ENCODE peak calls at places on chromosome 1, in ten cellular contexts. One of them, this sample, is unnamed.

GRCh38 chr1:32063261-32063681 is 9.5 kb upstream of the TMEM39B start:
- DNase-seq in NCI-H1436: peak
- DNase-seq in NCI-H1105: no peak
- DNase-seq in Ammon's horn: peak
- DNase-seq in NCI-H1694 treated with DMSO at 0.1 percent for 48 hours: peak
- DNase-seq in body of pancreas: no peak
- DNase-seq in C1 segment of cervical spinal cord: no peak
- DNase-seq in H4: peak
- DNase-seq in stimulated activated CD8-positive, alpha-beta memory T cell treated with anti-CD3 and anti-CD28 coated beads, Interleukin-12 subunit alpha, Interleukin-12 subunit beta, amount 100 ng/mL, for 1 hour: no peak
- DNase-seq in T follicular helper cell: no peak
- DNase-seq in this sample: peak

GRCh38 chr1:154972517-154973343 is 1.8 kb upstream of the CKS1B start:
- DNase-seq in NCI-H1436: no peak
- DNase-seq in NCI-H1105: no peak
- DNase-seq in Ammon's horn: peak
- DNase-seq in NCI-H1694 treated with DMSO at 0.1 percent for 48 hours: no peak
- DNase-seq in body of pancreas: peak
- DNase-seq in C1 segment of cervical spinal cord: peak
- DNase-seq in H4: peak
- DNase-seq in stimulated activated CD8-positive, alpha-beta memory T cell treated with anti-CD3 and anti-CD28 coated beads, Interleukin-12 subunit alpha, Interleukin-12 subunit beta, amount 100 ng/mL, for 1 hour: no peak
- DNase-seq in T follicular helper cell: no peak
- DNase-seq in this sample: peak

GRCh38 chr1:42333662-42334239 is 1.3 kb downstream of the FOXJ3 start:
- DNase-seq in NCI-H1436: no peak
- DNase-seq in NCI-H1105: no peak
- DNase-seq in Ammon's horn: no peak
- DNase-seq in NCI-H1694 treated with DMSO at 0.1 percent for 48 hours: no peak
- DNase-seq in body of pancreas: no peak
- DNase-seq in C1 segment of cervical spinal cord: no peak
- DNase-seq in H4: no peak
- DNase-seq in stimulated activated CD8-positive, alpha-beta memory T cell treated with anti-CD3 and anti-CD28 coated beads, Interleukin-12 subunit alpha, Interleukin-12 subunit beta, amount 100 ng/mL, for 1 hour: no peak
- DNase-seq in T follicular helper cell: no peak
- DNase-seq in this sample: no peak

GRCh38 chr1:52569333-52570265 is 16.7 kb upstream of the TUT4 start:
- DNase-seq in NCI-H1436: no peak
- DNase-seq in NCI-H1105: no peak
- DNase-seq in Ammon's horn: no peak
- DNase-seq in NCI-H1694 treated with DMSO at 0.1 percent for 48 hours: no peak
- DNase-seq in body of pancreas: no peak
- DNase-seq in C1 segment of cervical spinal cord: no peak
- DNase-seq in H4: no peak
- DNase-seq in stimulated activated CD8-positive, alpha-beta memory T cell treated with anti-CD3 and anti-CD28 coated beads, Interleukin-12 subunit alpha, Interleukin-12 subunit beta, amount 100 ng/mL, for 1 hour: no peak
- DNase-seq in T follicular helper cell: no peak
- DNase-seq in this sample: no peak

GRCh38 chr1:228236744-228237143 is 28.9 kb downstream of the OBSCN start:
- DNase-seq in NCI-H1436: peak
- DNase-seq in NCI-H1105: no peak
- DNase-seq in Ammon's horn: no peak
- DNase-seq in NCI-H1694 treated with DMSO at 0.1 percent for 48 hours: no peak
- DNase-seq in body of pancreas: peak
- DNase-seq in C1 segment of cervical spinal cord: no peak
- DNase-seq in H4: no peak
- DNase-seq in stimulated activated CD8-positive, alpha-beta memory T cell treated with anti-CD3 and anti-CD28 coated beads, Interleukin-12 subunit alpha, Interleukin-12 subunit beta, amount 100 ng/mL, for 1 hour: no peak
- DNase-seq in T follicular helper cell: no peak
- DNase-seq in this sample: peak

GRCh38 chr1:228938248-228938891 is 203.1 kb downstream of the RHOU start:
- DNase-seq in NCI-H1436: no peak
- DNase-seq in NCI-H1105: no peak
- DNase-seq in Ammon's horn: peak
- DNase-seq in NCI-H1694 treated with DMSO at 0.1 percent for 48 hours: no peak
- DNase-seq in body of pancreas: no peak
- DNase-seq in C1 segment of cervical spinal cord: no peak
- DNase-seq in H4: no peak
- DNase-seq in stimulated activated CD8-positive, alpha-beta memory T cell treated with anti-CD3 and anti-CD28 coated beads, Interleukin-12 subunit alpha, Interleukin-12 subunit beta, amount 100 ng/mL, for 1 hour: peak
- DNase-seq in T follicular helper cell: no peak
- DNase-seq in this sample: no peak

GRCh38 chr1:61227857-61228557 is 145.6 kb downstream of the NFIA start:
- DNase-seq in NCI-H1436: no peak
- DNase-seq in NCI-H1105: peak
- DNase-seq in Ammon's horn: no peak
- DNase-seq in NCI-H1694 treated with DMSO at 0.1 percent for 48 hours: peak
- DNase-seq in body of pancreas: no peak
- DNase-seq in C1 segment of cervical spinal cord: no peak
- DNase-seq in H4: no peak
- DNase-seq in stimulated activated CD8-positive, alpha-beta memory T cell treated with anti-CD3 and anti-CD28 coated beads, Interleukin-12 subunit alpha, Interleukin-12 subunit beta, amount 100 ng/mL, for 1 hour: no peak
- DNase-seq in T follicular helper cell: no peak
- DNase-seq in this sample: no peak

GRCh38 chr1:151539321-151540020 is 638 bp upstream of the TUFT1 start:
- DNase-seq in NCI-H1436: peak
- DNase-seq in NCI-H1105: peak
- DNase-seq in Ammon's horn: peak
- DNase-seq in NCI-H1694 treated with DMSO at 0.1 percent for 48 hours: peak
- DNase-seq in body of pancreas: peak
- DNase-seq in C1 segment of cervical spinal cord: peak
- DNase-seq in H4: peak
- DNase-seq in stimulated activated CD8-positive, alpha-beta memory T cell treated with anti-CD3 and anti-CD28 coated beads, Interleukin-12 subunit alpha, Interleukin-12 subunit beta, amount 100 ng/mL, for 1 hour: no peak
- DNase-seq in T follicular helper cell: peak
- DNase-seq in this sample: peak

GRCh38 chr1:232012773-232013386 is 386.3 kb downstream of the DISC1 start:
- DNase-seq in NCI-H1436: peak
- DNase-seq in NCI-H1105: peak
- DNase-seq in Ammon's horn: peak
- DNase-seq in NCI-H1694 treated with DMSO at 0.1 percent for 48 hours: no peak
- DNase-seq in body of pancreas: peak
- DNase-seq in C1 segment of cervical spinal cord: no peak
- DNase-seq in H4: no peak
- DNase-seq in stimulated activated CD8-positive, alpha-beta memory T cell treated with anti-CD3 and anti-CD28 coated beads, Interleukin-12 subunit alpha, Interleukin-12 subunit beta, amount 100 ng/mL, for 1 hour: no peak
- DNase-seq in T follicular helper cell: no peak
- DNase-seq in this sample: peak

GRCh38 chr1:153742411-153743142 is 14.7 kb downstream of the INTS3 start:
- DNase-seq in NCI-H1436: no peak
- DNase-seq in NCI-H1105: no peak
- DNase-seq in Ammon's horn: no peak
- DNase-seq in NCI-H1694 treated with DMSO at 0.1 percent for 48 hours: no peak
- DNase-seq in body of pancreas: peak
- DNase-seq in C1 segment of cervical spinal cord: no peak
- DNase-seq in H4: no peak
- DNase-seq in stimulated activated CD8-positive, alpha-beta memory T cell treated with anti-CD3 and anti-CD28 coated beads, Interleukin-12 subunit alpha, Interleukin-12 subunit beta, amount 100 ng/mL, for 1 hour: no peak
- DNase-seq in T follicular helper cell: no peak
- DNase-seq in this sample: peak

GRCh38 chr1:35367914-35368313 is 99.4 kb downstream of the ZMYM4 start:
- DNase-seq in NCI-H1436: no peak
- DNase-seq in NCI-H1105: no peak
- DNase-seq in Ammon's horn: no peak
- DNase-seq in NCI-H1694 treated with DMSO at 0.1 percent for 48 hours: no peak
- DNase-seq in body of pancreas: no peak
- DNase-seq in C1 segment of cervical spinal cord: no peak
- DNase-seq in H4: no peak
- DNase-seq in stimulated activated CD8-positive, alpha-beta memory T cell treated with anti-CD3 and anti-CD28 coated beads, Interleukin-12 subunit alpha, Interleukin-12 subunit beta, amount 100 ng/mL, for 1 hour: no peak
- DNase-seq in T follicular helper cell: no peak
- DNase-seq in this sample: no peak

GRCh38 chr1:205575294-205575885 is 56.4 kb downstream of the ELK4 start:
- DNase-seq in NCI-H1436: no peak
- DNase-seq in NCI-H1105: no peak
- DNase-seq in Ammon's horn: no peak
- DNase-seq in NCI-H1694 treated with DMSO at 0.1 percent for 48 hours: no peak
- DNase-seq in body of pancreas: no peak
- DNase-seq in C1 segment of cervical spinal cord: no peak
- DNase-seq in H4: no peak
- DNase-seq in stimulated activated CD8-positive, alpha-beta memory T cell treated with anti-CD3 and anti-CD28 coated beads, Interleukin-12 subunit alpha, Interleukin-12 subunit beta, amount 100 ng/mL, for 1 hour: no peak
- DNase-seq in T follicular helper cell: no peak
- DNase-seq in this sample: no peak